ENCODE peak calls at places on chromosomes 6 and 20, in eight cellular contexts. One of them, this sample, is unnamed.

GRCh38 chr6:167044696-167045095 is 45.5 kb downstream of the CEP43 start:
- DNase-seq in HCT116: no peak
- DNase-seq in stomach: no peak
- DNase-seq in ovary: no peak
- DNase-seq in breast epithelium: no peak
- DNase-seq in K562: no peak
- DNase-seq in thyroid gland: no peak
- DNase-seq in heart left ventricle: no peak
- DNase-seq in this sample: no peak

GRCh38 chr6:26420607-26421235 is 18.6 kb downstream of the BTN3A1 start:
- DNase-seq in HCT116: peak; percentile 35
- DNase-seq in stomach: no peak
- DNase-seq in ovary: peak; percentile 31
- DNase-seq in breast epithelium: no peak
- DNase-seq in K562: peak; percentile 66
- DNase-seq in thyroid gland: peak; percentile 32
- DNase-seq in heart left ventricle: no peak
- DNase-seq in this sample: no peak

GRCh38 chr6:37648465-37649330 is 49.0 kb downstream of the MDGA1 start:
- DNase-seq in HCT116: peak; percentile 47
- DNase-seq in stomach: peak; percentile 57
- DNase-seq in ovary: no peak
- DNase-seq in breast epithelium: no peak
- DNase-seq in K562: peak; percentile 59
- DNase-seq in thyroid gland: peak; percentile 21
- DNase-seq in heart left ventricle: no peak
- DNase-seq in this sample: no peak

GRCh38 chr20:47656313-47656712 is 129.0 kb downstream of the SULF2 start:
- DNase-seq in HCT116: no peak
- DNase-seq in stomach: no peak
- DNase-seq in ovary: no peak
- DNase-seq in breast epithelium: no peak
- DNase-seq in K562: no peak
- DNase-seq in thyroid gland: no peak
- DNase-seq in heart left ventricle: no peak
- DNase-seq in this sample: no peak

GRCh38 chr6:141488466-141488865 is 644.3 kb upstream of the GJE1 start:
- DNase-seq in HCT116: no peak
- DNase-seq in stomach: no peak
- DNase-seq in ovary: no peak
- DNase-seq in breast epithelium: no peak
- DNase-seq in K562: no peak
- DNase-seq in thyroid gland: no peak
- DNase-seq in heart left ventricle: no peak
- DNase-seq in this sample: no peak

GRCh38 chr6:46453221-46453620 is 38.0 kb downstream of the RCAN2 start:
- DNase-seq in HCT116: no peak
- DNase-seq in stomach: no peak
- DNase-seq in ovary: no peak
- DNase-seq in breast epithelium: no peak
- DNase-seq in K562: no peak
- DNase-seq in thyroid gland: no peak
- DNase-seq in heart left ventricle: no peak
- DNase-seq in this sample: no peak

GRCh38 chr6:90765491-90765890 is 178.6 kb upstream of the MAP3K7 start:
- DNase-seq in HCT116: no peak
- DNase-seq in stomach: no peak
- DNase-seq in ovary: no peak
- DNase-seq in breast epithelium: no peak
- DNase-seq in K562: no peak
- DNase-seq in thyroid gland: no peak
- DNase-seq in heart left ventricle: no peak
- DNase-seq in this sample: no peak

GRCh38 chr20:49573900-49574416 is 6.0 kb upstream of the PTGIS start:
- DNase-seq in HCT116: no peak
- DNase-seq in stomach: no peak
- DNase-seq in ovary: peak; percentile 31
- DNase-seq in breast epithelium: no peak
- DNase-seq in K562: no peak
- DNase-seq in thyroid gland: no peak
- DNase-seq in heart left ventricle: peak; percentile 8
- DNase-seq in this sample: peak; percentile 88

GRCh38 chr6:165830761-165831160 is 167.7 kb upstream of the PDE10A start:
- DNase-seq in HCT116: no peak
- DNase-seq in stomach: no peak
- DNase-seq in ovary: no peak
- DNase-seq in breast epithelium: no peak
- DNase-seq in K562: no peak
- DNase-seq in thyroid gland: no peak
- DNase-seq in heart left ventricle: no peak
- DNase-seq in this sample: no peak

GRCh38 chr6:165834613-165835259 is 171.7 kb upstream of the PDE10A start:
- DNase-seq in HCT116: no peak
- DNase-seq in stomach: peak; percentile 97
- DNase-seq in ovary: peak; percentile 58
- DNase-seq in breast epithelium: peak; percentile 99
- DNase-seq in K562: no peak
- DNase-seq in thyroid gland: peak; percentile 100
- DNase-seq in heart left ventricle: peak; percentile 65
- DNase-seq in this sample: peak; percentile 26

GRCh38 chr6:165833355-165833754 is 170.3 kb upstream of the PDE10A start:
- DNase-seq in HCT116: no peak
- DNase-seq in stomach: no peak
- DNase-seq in ovary: no peak
- DNase-seq in breast epithelium: no peak
- DNase-seq in K562: no peak
- DNase-seq in thyroid gland: no peak
- DNase-seq in heart left ventricle: no peak
- DNase-seq in this sample: no peak

GRCh38 chr6:165831812-165832470 is 168.9 kb upstream of the PDE10A start:
- DNase-seq in HCT116: no peak
- DNase-seq in stomach: no peak
- DNase-seq in ovary: no peak
- DNase-seq in breast epithelium: no peak
- DNase-seq in K562: no peak
- DNase-seq in thyroid gland: no peak
- DNase-seq in heart left ventricle: no peak
- DNase-seq in this sample: no peak

GRCh38 chr6:165832471-165832836 is 169.4 kb upstream of the PDE10A start:
- DNase-seq in HCT116: no peak
- DNase-seq in stomach: no peak
- DNase-seq in ovary: no peak
- DNase-seq in breast epithelium: no peak
- DNase-seq in K562: no peak
- DNase-seq in thyroid gland: no peak
- DNase-seq in heart left ventricle: no peak
- DNase-seq in this sample: no peak
- H3K4me3 ChIP-seq in HCT116: no peak overlapping the region
- H3K4me3 ChIP-seq in stomach: no peak overlapping the region
- H3K4me3 ChIP-seq in ovary: no peak overlapping the region
- H3K4me3 ChIP-seq in breast epithelium: no peak overlapping the region
- H3K4me3 ChIP-seq in K562: no peak overlapping the region
- H3K4me3 ChIP-seq in thyroid gland: no peak overlapping the region
- H3K4me3 ChIP-seq in heart left ventricle: no peak overlapping the region
- H3K4me3 ChIP-seq in this sample: no peak overlapping the region

GRCh38 chr6:149196091-149196490 is 121.4 kb upstream of the TAB2 start:
- DNase-seq in HCT116: no peak
- DNase-seq in stomach: no peak
- DNase-seq in ovary: no peak
- DNase-seq in breast epithelium: no peak
- DNase-seq in K562: no peak
- DNase-seq in thyroid gland: no peak
- DNase-seq in heart left ventricle: no peak
- DNase-seq in this sample: no peak

GRCh38 chr6:149194815-149195558 is 122.5 kb upstream of the TAB2 start:
- DNase-seq in HCT116: no peak
- DNase-seq in stomach: no peak
- DNase-seq in ovary: no peak
- DNase-seq in breast epithelium: no peak
- DNase-seq in K562: no peak
- DNase-seq in thyroid gland: no peak
- DNase-seq in heart left ventricle: no peak
- DNase-seq in this sample: no peak

GRCh38 chr6:149185799-149186357 is 131.6 kb upstream of the TAB2 start:
- DNase-seq in HCT116: no peak
- DNase-seq in stomach: no peak
- DNase-seq in ovary: no peak
- DNase-seq in breast epithelium: no peak
- DNase-seq in K562: no peak
- DNase-seq in thyroid gland: no peak
- DNase-seq in heart left ventricle: no peak
- DNase-seq in this sample: no peak

GRCh38 chr6:149186873-149187272 is 130.6 kb upstream of the TAB2 start:
- DNase-seq in HCT116: no peak
- DNase-seq in stomach: no peak
- DNase-seq in ovary: no peak
- DNase-seq in breast epithelium: no peak
- DNase-seq in K562: no peak
- DNase-seq in thyroid gland: no peak
- DNase-seq in heart left ventricle: no peak
- DNase-seq in this sample: no peak

DNA sequence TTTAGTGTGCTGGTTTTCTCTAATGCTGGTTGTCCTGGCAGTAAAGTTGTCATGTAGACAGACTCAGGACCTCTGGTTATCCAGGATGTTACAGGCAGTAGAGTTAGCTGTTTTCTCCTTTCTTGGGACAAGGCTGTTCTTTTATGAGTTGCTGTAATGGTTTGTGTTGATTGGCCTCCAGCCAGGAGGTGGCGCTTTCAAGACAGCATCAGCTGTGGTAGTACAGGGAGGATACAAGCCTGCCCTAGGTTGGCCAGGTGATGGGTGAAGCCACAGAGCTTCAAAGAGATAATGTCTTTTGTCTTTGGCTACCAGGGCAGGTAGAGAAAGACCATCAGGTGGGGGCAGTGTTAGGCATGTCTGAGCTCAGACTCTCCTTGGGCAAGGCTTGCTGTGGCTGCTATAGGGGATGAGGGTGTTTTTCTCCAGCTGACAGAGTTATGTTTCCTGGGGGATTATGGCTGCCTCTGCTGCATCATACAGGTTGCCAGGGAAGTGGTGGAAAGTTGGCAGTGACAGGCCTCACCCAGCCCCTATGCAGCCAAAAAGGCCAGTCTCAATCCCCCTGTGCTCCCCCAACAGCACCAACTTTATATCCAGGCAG is 127.2 kb upstream of the TAB2 start:
- DNase-seq in HCT116: no peak
- DNase-seq in stomach: peak; percentile 54
- DNase-seq in ovary: no peak
- DNase-seq in breast epithelium: no peak
- DNase-seq in K562: peak; percentile 49
- DNase-seq in thyroid gland: peak; percentile 38
- DNase-seq in heart left ventricle: no peak
- DNase-seq in this sample: no peak
- TF ChIP-seq CTCF in HCT116: peak; percentile 54
- TF ChIP-seq CTCF in stomach: peak; percentile 5
- TF ChIP-seq CTCF in ovary: no peak
- TF ChIP-seq CTCF in breast epithelium: no peak
- TF ChIP-seq CTCF in K562: peak; percentile 53
- TF ChIP-seq CTCF in thyroid gland: no peak
- TF ChIP-seq CTCF in heart left ventricle: no peak
- TF ChIP-seq CTCF in this sample: no peak

DNA sequence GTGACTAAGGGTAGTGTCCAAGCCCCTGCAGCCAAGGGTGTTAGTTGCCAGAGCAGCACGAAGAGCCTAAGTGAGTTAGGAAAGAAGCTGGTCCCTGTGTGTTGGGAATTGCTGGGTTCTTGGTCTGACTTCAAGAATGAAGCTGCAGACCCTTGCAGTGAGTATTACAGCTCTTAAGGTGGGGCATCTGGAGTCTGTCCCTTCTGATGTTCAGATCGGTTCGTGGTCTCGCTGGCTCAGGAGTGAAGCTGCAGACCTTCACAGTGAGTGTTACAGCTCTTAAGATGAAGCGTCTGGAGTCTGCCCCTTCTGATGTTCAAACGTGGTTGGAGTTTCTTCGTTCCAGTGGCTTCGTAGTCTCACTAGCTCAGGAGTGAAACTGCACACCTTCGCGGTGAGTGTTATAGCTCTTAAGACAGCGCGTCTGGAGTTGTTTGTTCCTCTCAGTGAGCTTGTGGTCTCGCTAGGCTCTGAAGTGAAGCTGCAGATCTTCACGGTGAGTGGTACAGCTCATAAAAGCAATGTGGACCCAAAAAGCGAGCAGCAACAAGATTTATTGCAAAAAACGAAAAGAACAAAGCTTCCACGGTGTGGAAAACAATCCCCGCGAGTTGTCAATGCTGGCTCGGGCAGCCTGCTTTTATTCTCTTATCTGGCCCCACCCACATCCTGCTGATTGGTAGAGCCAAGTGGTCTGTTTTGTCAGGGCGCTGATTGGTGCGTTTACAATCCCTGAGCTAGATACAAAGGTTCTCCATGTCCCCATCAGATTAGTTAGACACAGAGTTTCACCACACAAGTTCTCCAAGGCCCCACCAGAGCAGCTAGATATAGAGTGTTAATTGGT is 31.8 kb downstream of the PXDC1 start:
- DNase-seq in HCT116: no peak
- DNase-seq in stomach: no peak
- DNase-seq in ovary: no peak
- DNase-seq in breast epithelium: no peak
- DNase-seq in K562: no peak
- DNase-seq in thyroid gland: no peak
- DNase-seq in heart left ventricle: no peak
- DNase-seq in this sample: no peak
- TF ChIP-seq POLR2A in HCT116: no peak
- TF ChIP-seq POLR2A in stomach: no peak
- TF ChIP-seq POLR2A in ovary: no peak
- TF ChIP-seq POLR2A in breast epithelium: no peak
- TF ChIP-seq POLR2A in K562: no peak
- TF ChIP-seq POLR2A in thyroid gland: no peak
- TF ChIP-seq POLR2A in heart left ventricle: no peak
- TF ChIP-seq POLR2A in this sample: no peak

GRCh38 chr20:4725263-4725550 is 3.5 kb downstream of the PRND start:
- DNase-seq in HCT116: no peak
- DNase-seq in stomach: no peak
- DNase-seq in ovary: no peak
- DNase-seq in breast epithelium: no peak
- DNase-seq in K562: no peak
- DNase-seq in thyroid gland: no peak
- DNase-seq in heart left ventricle: no peak
- DNase-seq in this sample: no peak

GRCh38 chr20:4729265-4729664 is 7.6 kb downstream of the PRND start:
- DNase-seq in HCT116: no peak
- DNase-seq in stomach: no peak
- DNase-seq in ovary: no peak
- DNase-seq in breast epithelium: no peak
- DNase-seq in K562: no peak
- DNase-seq in thyroid gland: no peak
- DNase-seq in heart left ventricle: no peak
- DNase-seq in this sample: no peak

GRCh38 chr20:4728121-4728520 is 6.4 kb downstream of the PRND start:
- DNase-seq in HCT116: no peak
- DNase-seq in stomach: no peak
- DNase-seq in ovary: no peak
- DNase-seq in breast epithelium: no peak
- DNase-seq in K562: no peak
- DNase-seq in thyroid gland: no peak
- DNase-seq in heart left ventricle: no peak
- DNase-seq in this sample: no peak

GRCh38 chr20:4724459-4725262 is 3.0 kb downstream of the PRND start:
- DNase-seq in HCT116: no peak
- DNase-seq in stomach: no peak
- DNase-seq in ovary: no peak
- DNase-seq in breast epithelium: no peak
- DNase-seq in K562: no peak
- DNase-seq in thyroid gland: no peak
- DNase-seq in heart left ventricle: no peak
- DNase-seq in this sample: no peak

DNA sequence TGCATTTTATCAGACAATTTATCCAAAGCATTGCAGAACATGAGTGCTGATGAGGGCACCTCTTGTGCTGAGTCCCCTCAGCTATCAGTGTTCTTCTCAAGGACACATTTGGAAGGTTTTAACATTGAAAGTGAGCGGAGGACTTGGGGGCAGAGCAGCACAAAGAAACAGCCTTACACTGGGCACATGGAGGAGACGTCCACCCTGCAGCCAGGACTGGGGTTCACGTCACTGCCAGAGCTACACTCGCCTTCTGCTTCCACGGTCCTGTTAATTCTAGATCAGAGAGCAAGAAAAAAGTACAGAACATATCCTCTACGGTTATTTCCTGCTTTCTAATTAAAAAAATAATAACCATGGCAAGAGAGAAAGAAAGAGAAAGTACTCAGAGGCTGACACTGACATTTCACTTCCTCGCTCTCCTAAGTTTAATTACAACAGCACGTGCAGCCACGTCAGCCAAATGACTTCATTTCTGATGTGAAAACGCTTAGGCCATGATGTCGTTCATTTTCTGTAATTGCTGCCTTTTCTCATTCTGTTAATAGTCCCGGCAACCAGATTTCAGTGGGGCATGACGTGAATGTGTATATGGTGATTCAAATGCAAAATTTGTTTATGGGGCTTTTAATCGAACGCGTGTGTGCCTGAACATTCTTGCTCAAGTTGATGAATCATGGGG is 5.1 kb downstream of the PRND start:
- DNase-seq in HCT116: no peak
- DNase-seq in stomach: no peak
- DNase-seq in ovary: no peak
- DNase-seq in breast epithelium: no peak
- DNase-seq in K562: no peak
- DNase-seq in thyroid gland: no peak
- DNase-seq in heart left ventricle: no peak
- DNase-seq in this sample: no peak
- H3K4me3 ChIP-seq in HCT116: no peak overlapping the region
- H3K4me3 ChIP-seq in stomach: no peak overlapping the region
- H3K4me3 ChIP-seq in ovary: peak overlapping the region; percentile 6
- H3K4me3 ChIP-seq in breast epithelium: no peak overlapping the region
- H3K4me3 ChIP-seq in K562: no peak overlapping the region
- H3K4me3 ChIP-seq in thyroid gland: no peak overlapping the region
- H3K4me3 ChIP-seq in heart left ventricle: no peak overlapping the region
- H3K4me3 ChIP-seq in this sample: no peak overlapping the region

This sample was measured in lower leg skin.